ENCODE peak calls at places on chromosomes 3 and 15, in five cellular contexts. V, J, B, N and Q are unnamed samples.
A peak's percentile ranks its signal among the peaks of the same experiment; 100 is the strongest.

GRCh38 chr15:51917493-51917892 is 54.1 kb downstream of the LEO1 start:
- DNase-seq in J (no peak), V (peak; percentile 46), B (no peak), N (peak; percentile 38), Q (peak; percentile 32)

GRCh38 chr3:134375542-134376384 is 1.5 kb upstream of the AMOTL2 start:
- DNase-seq in J (peak; percentile 25), N (no peak), V (no peak), B (no peak), Q (no peak)

GRCh38 chr3:72494076-72495000 is 353.9 kb downstream of the SHQ1 start:
- DNase-seq in J (no peak), V (peak; percentile 61), B (no peak), N (no peak), Q (no peak)

GRCh38 chr3:42123012-42123581 is 31.9 kb downstream of the TRAK1 start:
- DNase-seq in B (no peak), J (peak; percentile 63), V (peak; percentile 75), N (no peak), Q (no peak)

GRCh38 chr3:60912876-60913275 is 338.4 kb downstream of the FHIT start:
- DNase-seq in V (no peak), N (no peak), J (no peak), B (no peak), Q (no peak)

GRCh38 chr15:90205050-90205848 is 4.1 kb downstream of the SEMA4B start:
- DNase-seq in B (no peak), J (no peak), V (no peak), N (no peak), Q (no peak)

GRCh38 chr15:21262851-21263400 is 177.4 kb downstream of the POTEB3 start:
- DNase-seq in N (no peak), J (no peak), V (no peak), B (no peak), Q (no peak)

GRCh38 chr3:66036586-66037061 is 2.1 kb downstream of the MAGI1 start:
- DNase-seq in N (no peak), J (peak; percentile 85), B (no peak), V (peak; percentile 46), Q (no peak)

GRCh38 chr3:73351423-73352071 is 273.2 kb downstream of the PDZRN3 start:
- DNase-seq in B (no peak), J (no peak), V (no peak), N (no peak), Q (no peak)

GRCh38 chr3:4821331-4821730 is 157.9 kb upstream of the BHLHE40 start:
- DNase-seq in J (no peak), V (no peak), N (no peak), B (no peak), Q (no peak)

GRCh38 chr15:51265037-51265555 is 73.3 kb downstream of the CYP19A1 start:
- DNase-seq in J (no peak), N (no peak), B (no peak), V (no peak), Q (no peak)

GRCh38 chr3:32626650-32627049 is 56.0 kb upstream of the DYNC1LI1 start:
- DNase-seq in N (no peak), V (no peak), J (no peak), B (no peak), Q (no peak)

GRCh38 chr3:157174265-157174615 is 14.3 kb upstream of the CCNL1 start:
- DNase-seq in B (no peak), J (no peak), V (no peak), N (no peak), Q (peak; percentile 52)

GRCh38 chr3:174202146-174202545 is 657.0 kb upstream of the NAALADL2 start:
- DNase-seq in J (no peak), N (no peak), V (no peak), B (no peak), Q (no peak)

GRCh38 chr3:63824309-63824708 is 5.2 kb downstream of the C3orf49 start:
- DNase-seq in B (peak; percentile 57), J (no peak), V (peak; percentile 20), N (peak; percentile 49), Q (no peak)

GRCh38 chr3:172627057-172627809 is 83.6 kb downstream of the NCEH1 start:
- DNase-seq in V (peak; percentile 81), B (no peak), J (no peak), N (no peak), Q (no peak)

GRCh38 chr15:63048115-63048985 is 5.8 kb downstream of the TPM1 start:
- DNase-seq in N (peak; percentile 87), V (peak; percentile 95), J (peak; percentile 95), B (no peak), Q (peak; percentile 96)

GRCh38 chr15:45583731-45584639 is 3.2 kb upstream of the BLOC1S6 start:
- DNase-seq in B (no peak), N (no peak), J (no peak), V (no peak), Q (no peak)

GRCh38 chr15:52660192-52660591 is 19.0 kb downstream of the ATOSA start:
- DNase-seq in J (no peak), N (no peak), B (no peak), V (no peak), Q (no peak)

GRCh38 chr15:41115088-41115651 is 910 bp downstream of the INO80 start:
- DNase-seq in N (peak; percentile 17), V (peak; percentile 34), J (no peak), B (no peak), Q (no peak)

GRCh38 chr15:41630616-41631218 is 29.5 kb upstream of the MGA start:
- DNase-seq in B (no peak), V (no peak), J (no peak), N (no peak), Q (no peak)

GRCh38 chr3:149174901-149175300 is 45.5 kb downstream of the HPS3 start:
- DNase-seq in N (no peak), J (no peak), V (no peak), B (no peak), Q (no peak)

GRCh38 chr15:43009206-43009605 is 88.6 kb upstream of the TTBK2 start:
- DNase-seq in N (no peak), B (no peak), V (no peak), J (no peak), Q (no peak)

GRCh38 chr3:171480526-171480925 is 20.3 kb upstream of the TNIK start:
- DNase-seq in J (no peak), V (no peak), B (no peak), N (no peak), Q (no peak)

GRCh38 chr15:47991376-47991775 is 129.4 kb upstream of the SLC24A5 start:
- DNase-seq in J (no peak), V (peak; percentile 30), N (no peak), B (no peak), Q (no peak)

GRCh38 chr15:47586653-47587224 is 130.6 kb upstream of the SEMA6D start:
- DNase-seq in J (no peak), B (no peak), V (peak; percentile 73), N (no peak), Q (no peak)

GRCh38 chr15:76169013-76169412 is 109.2 kb downstream of the TMEM266 start:
- DNase-seq in B (no peak), V (no peak), J (no peak), N (no peak), Q (no peak)

GRCh38 chr15:84731774-84732173 is 15.8 kb upstream of the SEC11A start:
- DNase-seq in V (peak; percentile 64), J (no peak), N (no peak), B (no peak), Q (no peak)

GRCh38 chr3:18716101-18716500 is 291.0 kb upstream of the SATB1 start:
- DNase-seq in V (no peak), N (no peak), B (no peak), J (no peak), Q (no peak)

GRCh38 chr3:126456766-126457388 is 18.8 kb downstream of the ZXDC start:
- DNase-seq in J (peak; percentile 53), B (no peak), N (no peak), V (no peak), Q (no peak)

GRCh38 chr15:83613716-83614115 is 40.2 kb upstream of the ADAMTSL3 start:
- DNase-seq in J (no peak), B (no peak), V (peak; percentile 3), N (no peak), Q (no peak)

GRCh38 chr15:97652700-97653167 is 307.8 kb upstream of the ARRDC4 start:
- DNase-seq in J (no peak), V (no peak), N (no peak), B (no peak), Q (peak; percentile 75)

GRCh38 chr15:85541744-85542143 is 161.3 kb downstream of the AKAP13 start:
- DNase-seq in N (no peak), J (no peak), B (no peak), V (no peak), Q (no peak)

GRCh38 chr3:138437281-138437680 is 2.9 kb downstream of the ESYT3 start:
- DNase-seq in N (no peak), J (no peak), B (no peak), V (no peak), Q (no peak)

DNA sequence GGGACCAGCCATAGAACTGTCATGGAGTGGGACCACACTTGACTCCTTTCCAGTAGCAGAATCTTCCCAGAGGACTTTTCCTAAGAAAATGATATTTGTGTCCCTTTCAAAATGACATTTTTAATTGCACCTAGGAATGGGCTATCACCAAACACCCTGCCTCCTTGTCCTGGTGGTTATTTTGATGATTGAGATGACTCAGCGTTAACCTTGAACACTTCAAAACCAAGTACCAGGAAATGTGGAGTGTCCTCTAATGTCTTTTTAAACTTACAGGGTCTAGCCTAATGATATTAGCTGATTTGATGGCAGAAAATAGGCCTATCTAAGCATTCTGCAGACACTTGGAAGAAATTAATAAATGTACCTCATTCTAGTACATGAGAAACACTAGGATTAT is 90.7 kb downstream of the HHLA2 start:
- DNase-seq in V (no peak), B (no peak), N (no peak), J (no peak), Q (no peak)
- TF ChIP-seq CTCF in V (no peak), B (no peak), N (no peak), J (no peak), Q (no peak)

DNA sequence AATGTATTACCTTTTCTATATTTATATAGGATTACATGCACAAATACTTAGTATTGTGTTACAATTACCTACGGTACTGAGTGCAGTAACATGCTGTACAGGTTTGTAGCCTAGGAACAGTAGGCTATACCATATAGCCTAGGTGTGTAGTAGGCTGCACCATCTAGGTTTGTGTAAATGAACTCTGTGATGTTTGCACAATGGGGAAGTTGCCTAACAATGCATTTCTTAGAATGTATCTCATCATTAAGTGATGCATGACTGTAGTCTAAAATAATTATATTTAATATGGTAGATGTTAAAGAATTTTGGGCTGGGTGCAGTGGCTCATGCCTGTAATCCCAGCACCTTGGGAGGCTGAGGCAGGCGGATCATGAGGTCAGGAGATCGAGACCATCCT is 281.0 kb downstream of the KLF13 start:
- DNase-seq in N (no peak), V (no peak), B (no peak), J (no peak), Q (no peak)
- TF ChIP-seq CTCF in N (no peak), V (no peak), B (no peak), J (no peak), Q (no peak)

GRCh38 chr15:60592386-60593339 is 113.7 kb upstream of the ICE2 start:
- DNase-seq in N (peak; percentile 68), V (peak; percentile 62), J (peak; percentile 90), B (no peak), Q (peak; percentile 82)
- TF ChIP-seq CTCF in N (peak; percentile 28), V (no peak), J (peak; percentile 17), B (peak; percentile 19), Q (no peak)

GRCh38 chr3:188283347-188283746 is 129.4 kb downstream of the LPP start:
- DNase-seq in N (no peak), B (no peak), V (peak; percentile 71), J (no peak), Q (no peak)
- TF ChIP-seq CTCF in N (no peak), B (no peak), V (peak; percentile 37), J (peak; percentile 25), Q (no peak)